ENCODE peak calls at places on chromosome X, in four cellular contexts. I is GM23338, S is HCT116, H is A549. V is an unnamed sample.

GRCh38 chrX:8845060-8845459 is 43.9 kb upstream of the FAM9A start:
- DNase-seq in S (no peak), H (peak), I (peak), V (no peak)

GRCh38 chrX:24190500-24191156 is 41.1 kb downstream of the ZFX start:
- DNase-seq in H (no peak), S (no peak), I (no peak), V (no peak)

GRCh38 chrX:16445166-16445752 is 204.7 kb upstream of the S100G start:
- DNase-seq in S (peak), I (peak), H (peak), V (peak)

GRCh38 chrX:30039768-30040167 is 175.6 kb upstream of the MAGEB2 start:
- DNase-seq in I (no peak), S (no peak), H (no peak), V (no peak)

GRCh38 chrX:119887721-119888425 is 7.8 kb upstream of the AKAP14 start:
- DNase-seq in H (peak), I (peak), S (peak), V (no peak)

GRCh38 chrX:40158036-40158706 is 60.4 kb upstream of the BCOR start:
- DNase-seq in H (peak), S (no peak), I (peak), V (no peak)

GRCh38 chrX:18674788-18675735 is 3.2 kb upstream of the RS1 start:
- DNase-seq in I (peak), S (peak), H (peak), V (peak)

GRCh38 chrX:129791336-129791735 is 11.6 kb downstream of the SASH3 start:
- DNase-seq in H (no peak), S (no peak), I (no peak), V (no peak)

GRCh38 chrX:118455013-118455412 is 40.6 kb upstream of the DOCK11 start:
- DNase-seq in S (no peak), H (no peak), I (no peak), V (no peak)

GRCh38 chrX:47380268-47380667 is 9.9 kb downstream of the ZNF157 start:
- DNase-seq in S (no peak), I (no peak), H (no peak), V (no peak)

GRCh38 chrX:44036336-44036735 is 63.1 kb upstream of the NDP start:
- DNase-seq in H (no peak), S (no peak), I (no peak), V (no peak)

GRCh38 chrX:71487814-71488213 is 45.1 kb upstream of the OGT start:
- DNase-seq in S (no peak), H (no peak), I (no peak), V (no peak)

GRCh38 chrX:110086162-110086915 is 83.4 kb downstream of the TMEM164 start:
- DNase-seq in H (no peak), S (no peak), I (no peak), V (no peak)

GRCh38 chrX:136880003-136880451 is 498 bp downstream of the RBMX start:
- DNase-seq in S (no peak), H (peak), I (peak), V (no peak)

GRCh38 chrX:72245461-72246089 is 6.7 kb upstream of the ERCC6L start:
- DNase-seq in S (peak), H (peak), I (peak), V (no peak)

GRCh38 chrX:64885850-64886249 is 90.4 kb downstream of the ZC4H2 start:
- DNase-seq in S (peak), I (peak), H (no peak), V (no peak)

GRCh38 chrX:38275615-38276014 is 51.7 kb downstream of the RPGR start:
- DNase-seq in I (no peak), H (peak), S (peak), V (peak)

GRCh38 chrX:48989483-48989882 is 12.6 kb downstream of the GRIPAP1 start:
- DNase-seq in I (no peak), S (no peak), H (no peak), V (no peak)

GRCh38 chrX:43345166-43345565 is 310.9 kb upstream of the MAOA start:
- DNase-seq in I (no peak), S (no peak), H (no peak), V (no peak)

GRCh38 chrX:24231169-24231568 is 81.6 kb downstream of the ZFX start:
- DNase-seq in S (peak), H (peak), I (no peak), V (no peak)

GRCh38 chrX:12141511-12141910 is 3.2 kb downstream of the FRMPD4 start:
- DNase-seq in I (no peak), S (no peak), H (no peak), V (no peak)

GRCh38 chrX:12139934-12140611 is 1.8 kb downstream of the FRMPD4 start:
- DNase-seq in I (no peak), S (no peak), H (no peak), V (no peak)

GRCh38 chrX:12142661-12143060 is 4.4 kb downstream of the FRMPD4 start:
- DNase-seq in S (no peak), H (no peak), I (no peak), V (no peak)

GRCh38 chrX:12138366-12139313 is at the start of gene FRMPD4:
- DNase-seq in H (no peak), I (peak), S (no peak), V (no peak)

DNA sequence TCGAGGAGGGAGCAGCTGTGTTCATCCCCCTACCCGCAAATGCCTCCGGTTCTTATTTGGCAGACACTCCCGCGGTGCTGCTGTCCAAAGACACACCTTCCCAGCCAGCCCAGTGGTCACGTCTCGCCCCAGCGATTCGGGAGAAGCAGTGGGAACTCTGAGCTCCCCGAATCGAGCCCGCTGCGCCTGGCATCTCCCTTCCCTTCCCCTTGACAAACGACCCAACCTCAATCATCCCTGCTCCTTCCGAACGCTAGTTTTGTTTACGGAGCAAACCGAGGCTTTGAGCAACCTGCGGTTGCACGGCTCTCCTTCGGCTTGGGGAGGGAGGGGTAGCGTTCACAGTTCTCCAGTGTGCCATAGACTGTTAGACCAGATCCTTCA is 299 bp upstream of the FRMPD4 start:
- DNase-seq in S (no peak), H (no peak), I (peak), V (no peak)
- TF ChIP-seq REST in S (no peak), H (no peak), I (no peak), V (no peak)

DNA sequence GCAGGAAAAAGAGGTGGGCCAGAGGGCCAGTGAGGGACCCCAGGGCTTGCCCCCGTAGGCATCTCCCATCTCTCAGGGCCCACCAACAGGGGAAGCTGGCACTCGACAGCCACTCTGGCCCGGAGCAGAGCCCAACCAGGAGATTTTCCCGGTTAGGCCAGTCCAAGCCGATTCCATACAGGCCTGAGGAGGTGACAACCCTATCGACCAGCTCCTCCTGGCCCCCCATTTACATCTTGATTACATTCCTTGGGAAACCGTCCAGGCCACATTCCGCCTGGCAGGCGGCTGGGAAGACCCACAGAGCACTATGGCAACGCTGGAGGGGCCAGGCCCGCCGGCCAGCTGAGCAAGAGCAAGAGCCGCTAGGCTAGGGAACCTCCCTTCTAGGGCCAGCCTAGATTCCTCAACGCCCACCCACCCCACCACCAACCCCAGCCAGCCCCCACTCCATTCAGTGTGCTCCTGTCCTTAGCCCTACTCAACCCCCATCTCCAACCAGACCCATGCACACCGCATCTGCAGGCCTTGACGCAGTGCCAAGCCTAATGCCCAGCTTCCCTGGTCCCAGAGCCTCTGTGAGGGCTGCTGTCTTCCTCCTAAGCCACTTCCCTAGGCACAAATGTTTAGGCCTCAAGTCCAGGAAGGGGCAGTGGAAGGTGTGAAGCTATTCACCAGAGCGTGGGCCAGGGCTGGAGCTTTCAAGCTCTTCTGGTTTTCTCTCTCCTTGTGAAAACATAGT is 161.2 kb downstream of the EFNB1 start:
- DNase-seq in S (no peak), I (peak), H (no peak), V (no peak)
- H3K27ac ChIP-seq in S (no peak), I (no peak), H (no peak), V (no peak)

GRCh38 chrX:77894921-77895886 is at the start of gene MAGT1:
- DNase-seq in H (peak), I (peak), S (peak), V (peak)
- TF ChIP-seq REST in H (no peak), I (no peak), S (no peak), V (no peak)

GRCh38 chrX:149491812-149492211 is 13.3 kb downstream of the IDS start:
- DNase-seq in H (no peak), I (no peak), S (no peak), V (no peak)
- H3K27ac ChIP-seq in H (peak), I (no peak), S (no peak), V (no peak)

DNA sequence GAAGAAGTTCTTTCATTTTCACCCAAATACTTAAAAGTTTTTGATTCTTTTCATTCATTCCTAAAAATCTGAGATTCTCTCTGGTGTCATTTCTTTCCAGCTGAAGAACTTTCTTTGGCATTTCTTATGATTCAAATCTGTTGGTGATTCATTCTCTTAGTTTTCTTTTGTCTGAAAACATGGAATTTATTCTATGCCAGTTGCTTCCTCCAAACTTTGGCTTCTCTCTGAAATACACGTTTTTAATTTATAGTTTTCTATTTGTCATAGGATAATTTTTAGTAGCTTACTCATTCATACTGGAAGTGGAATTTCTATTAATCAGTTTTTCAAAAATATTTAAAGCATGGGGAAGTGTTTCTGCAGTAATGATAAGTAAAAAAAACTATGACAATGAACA is 1012.0 kb downstream of the RPA4 start:
- DNase-seq in S (no peak), I (no peak), H (no peak), V (no peak)
- TF ChIP-seq REST in S (no peak), I (no peak), H (no peak), V (no peak)

GRCh38 chrX:154712781-154713391 is 38.0 kb downstream of the GAB3 start:
- DNase-seq in H (no peak), I (no peak), S (no peak), V (no peak)

GRCh38 chrX:154715825-154716224 is 35.1 kb downstream of the GAB3 start:
- DNase-seq in S (no peak), I (peak), H (no peak), V (no peak)

GRCh38 chrX:154711264-154711663 is 39.6 kb downstream of the GAB3 start:
- DNase-seq in I (no peak), H (no peak), S (no peak), V (no peak)

GRCh38 chrX:154714925-154715324 is 36.0 kb downstream of the GAB3 start:
- DNase-seq in H (peak), S (peak), I (peak), V (no peak)

DNA sequence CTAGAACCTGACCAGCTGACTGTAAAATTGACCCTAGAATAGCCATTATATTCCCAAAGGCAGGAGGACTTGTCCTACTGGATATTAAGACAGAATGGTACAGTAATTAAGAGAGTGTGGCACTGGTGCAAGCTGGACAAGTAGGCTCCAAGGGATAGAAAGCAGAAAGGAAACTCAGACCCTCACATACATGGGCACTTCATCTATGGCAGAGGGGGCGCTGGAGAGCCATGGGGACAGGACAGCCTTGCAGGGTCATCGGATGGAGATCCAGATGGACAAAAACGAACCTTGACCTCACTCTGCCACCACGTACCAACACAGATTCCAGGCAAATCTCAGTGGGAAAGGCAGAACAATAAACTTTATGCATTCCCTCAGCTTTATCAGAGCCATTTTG is 40.6 kb downstream of the GAB3 start:
- DNase-seq in H (no peak), S (no peak), I (peak), V (no peak)
- H3K27ac ChIP-seq in H (no peak), S (no peak), I (no peak), V (no peak)

GRCh38 chrX:74774988-74775387 is 150.3 kb downstream of the NEXMIF start:
- DNase-seq in H (no peak), S (no peak), I (no peak), V (no peak)
- TF ChIP-seq REST in H (no peak), S (no peak), I (no peak), V (no peak)

DNA sequence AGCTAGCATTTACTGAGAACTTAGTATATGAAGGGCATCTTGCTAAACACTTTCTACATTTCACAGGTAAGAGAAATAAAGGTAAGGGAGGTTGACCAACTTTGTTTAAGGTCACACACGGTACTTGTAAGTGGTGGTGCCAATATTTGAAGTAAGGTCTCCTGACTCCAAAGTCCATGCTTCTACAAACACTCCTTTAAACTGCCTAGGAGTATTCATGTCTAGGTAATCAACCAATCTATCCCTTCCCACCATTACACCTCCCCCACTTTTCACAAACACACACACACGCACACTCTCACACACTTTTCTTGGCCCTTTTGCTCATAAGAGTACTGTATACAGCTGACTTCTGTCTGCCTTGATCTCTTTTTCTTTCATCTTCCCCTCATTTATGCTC is 7.1 kb downstream of the BEX1 start:
- DNase-seq in S (no peak), H (no peak), I (no peak), V (no peak)
- H3K27ac ChIP-seq in S (no peak), H (no peak), I (no peak), V (no peak)